ENCODE peak calls at places on chromosomes 4 and X, in nine cellular contexts. One of them, this sample, is unnamed.

GRCh38 chr4:38322709-38323108 is 341.3 kb upstream of the KLF3 start:
- DNase-seq in naive thymus-derived CD4-positive, alpha-beta T cell: no peak
- DNase-seq in EH: peak
- DNase-seq in cardiac fibroblast: peak
- DNase-seq in iPS-NIHi11: peak
- DNase-seq in activated naive CD4-positive, alpha-beta T cell: no peak
- DNase-seq in stimulated activated CD8-positive, alpha-beta memory T cell treated with anti-CD3 and anti-CD28 coated beads, Interleukin-4, amount 100 ng/mL, for 24 hours: no peak
- DNase-seq in anterior cingulate cortex: no peak
- DNase-seq in T-helper 9 cell: no peak
- DNase-seq in this sample: peak

GRCh38 chr4:128600996-128601857 is 208.3 kb upstream of the JADE1 start:
- DNase-seq in naive thymus-derived CD4-positive, alpha-beta T cell: no peak
- DNase-seq in EH: peak
- DNase-seq in cardiac fibroblast: peak
- DNase-seq in iPS-NIHi11: peak
- DNase-seq in activated naive CD4-positive, alpha-beta T cell: no peak
- DNase-seq in stimulated activated CD8-positive, alpha-beta memory T cell treated with anti-CD3 and anti-CD28 coated beads, Interleukin-4, amount 100 ng/mL, for 24 hours: no peak
- DNase-seq in anterior cingulate cortex: peak
- DNase-seq in T-helper 9 cell: no peak
- DNase-seq in this sample: peak

GRCh38 chrX:118974908-118975671 is 672 bp downstream of the LONRF3 start:
- DNase-seq in naive thymus-derived CD4-positive, alpha-beta T cell: peak
- DNase-seq in EH: peak
- DNase-seq in cardiac fibroblast: peak
- DNase-seq in iPS-NIHi11: peak
- DNase-seq in activated naive CD4-positive, alpha-beta T cell: peak
- DNase-seq in stimulated activated CD8-positive, alpha-beta memory T cell treated with anti-CD3 and anti-CD28 coated beads, Interleukin-4, amount 100 ng/mL, for 24 hours: peak
- DNase-seq in anterior cingulate cortex: no peak
- DNase-seq in T-helper 9 cell: peak
- DNase-seq in this sample: peak

GRCh38 chrX:42755820-42756219 is 22.1 kb downstream of the PPP1R2C start:
- DNase-seq in naive thymus-derived CD4-positive, alpha-beta T cell: no peak
- DNase-seq in EH: peak
- DNase-seq in cardiac fibroblast: peak
- DNase-seq in iPS-NIHi11: no peak
- DNase-seq in activated naive CD4-positive, alpha-beta T cell: no peak
- DNase-seq in stimulated activated CD8-positive, alpha-beta memory T cell treated with anti-CD3 and anti-CD28 coated beads, Interleukin-4, amount 100 ng/mL, for 24 hours: no peak
- DNase-seq in anterior cingulate cortex: no peak
- DNase-seq in T-helper 9 cell: no peak
- DNase-seq in this sample: peak

GRCh38 chr4:184792950-184793555 is 32.7 kb downstream of the ACSL1 start:
- DNase-seq in naive thymus-derived CD4-positive, alpha-beta T cell: no peak
- DNase-seq in EH: peak
- DNase-seq in cardiac fibroblast: peak
- DNase-seq in iPS-NIHi11: no peak
- DNase-seq in activated naive CD4-positive, alpha-beta T cell: no peak
- DNase-seq in stimulated activated CD8-positive, alpha-beta memory T cell treated with anti-CD3 and anti-CD28 coated beads, Interleukin-4, amount 100 ng/mL, for 24 hours: peak
- DNase-seq in anterior cingulate cortex: no peak
- DNase-seq in T-helper 9 cell: no peak
- DNase-seq in this sample: no peak

GRCh38 chrX:153861147-153861546 is 24.8 kb downstream of the L1CAM start:
- DNase-seq in naive thymus-derived CD4-positive, alpha-beta T cell: no peak
- DNase-seq in EH: no peak
- DNase-seq in cardiac fibroblast: no peak
- DNase-seq in iPS-NIHi11: no peak
- DNase-seq in activated naive CD4-positive, alpha-beta T cell: no peak
- DNase-seq in stimulated activated CD8-positive, alpha-beta memory T cell treated with anti-CD3 and anti-CD28 coated beads, Interleukin-4, amount 100 ng/mL, for 24 hours: no peak
- DNase-seq in anterior cingulate cortex: no peak
- DNase-seq in T-helper 9 cell: no peak
- DNase-seq in this sample: no peak

GRCh38 chr4:13355036-13355910 is 128.9 kb downstream of the RAB28 start:
- DNase-seq in naive thymus-derived CD4-positive, alpha-beta T cell: no peak
- DNase-seq in EH: no peak
- DNase-seq in cardiac fibroblast: peak
- DNase-seq in iPS-NIHi11: no peak
- DNase-seq in activated naive CD4-positive, alpha-beta T cell: no peak
- DNase-seq in stimulated activated CD8-positive, alpha-beta memory T cell treated with anti-CD3 and anti-CD28 coated beads, Interleukin-4, amount 100 ng/mL, for 24 hours: no peak
- DNase-seq in anterior cingulate cortex: no peak
- DNase-seq in T-helper 9 cell: no peak
- DNase-seq in this sample: no peak

GRCh38 chr4:24440765-24441164 is 143.6 kb downstream of the DHX15 start:
- DNase-seq in naive thymus-derived CD4-positive, alpha-beta T cell: no peak
- DNase-seq in EH: no peak
- DNase-seq in cardiac fibroblast: no peak
- DNase-seq in iPS-NIHi11: no peak
- DNase-seq in activated naive CD4-positive, alpha-beta T cell: no peak
- DNase-seq in stimulated activated CD8-positive, alpha-beta memory T cell treated with anti-CD3 and anti-CD28 coated beads, Interleukin-4, amount 100 ng/mL, for 24 hours: no peak
- DNase-seq in anterior cingulate cortex: no peak
- DNase-seq in T-helper 9 cell: no peak
- DNase-seq in this sample: no peak

GRCh38 chr4:107603430-107603829 is 116.6 kb downstream of the PAPSS1 start:
- DNase-seq in naive thymus-derived CD4-positive, alpha-beta T cell: no peak
- DNase-seq in EH: peak
- DNase-seq in cardiac fibroblast: no peak
- DNase-seq in iPS-NIHi11: no peak
- DNase-seq in activated naive CD4-positive, alpha-beta T cell: no peak
- DNase-seq in stimulated activated CD8-positive, alpha-beta memory T cell treated with anti-CD3 and anti-CD28 coated beads, Interleukin-4, amount 100 ng/mL, for 24 hours: no peak
- DNase-seq in anterior cingulate cortex: no peak
- DNase-seq in T-helper 9 cell: no peak
- DNase-seq in this sample: no peak

GRCh38 chr4:34037280-34037679 is 2207.0 kb downstream of the ARAP2 start:
- DNase-seq in naive thymus-derived CD4-positive, alpha-beta T cell: no peak
- DNase-seq in EH: no peak
- DNase-seq in cardiac fibroblast: no peak
- DNase-seq in iPS-NIHi11: no peak
- DNase-seq in activated naive CD4-positive, alpha-beta T cell: no peak
- DNase-seq in stimulated activated CD8-positive, alpha-beta memory T cell treated with anti-CD3 and anti-CD28 coated beads, Interleukin-4, amount 100 ng/mL, for 24 hours: no peak
- DNase-seq in anterior cingulate cortex: no peak
- DNase-seq in T-helper 9 cell: no peak
- DNase-seq in this sample: no peak

GRCh38 chrX:105331244-105331643 is 110.8 kb upstream of the TEX13A start:
- DNase-seq in naive thymus-derived CD4-positive, alpha-beta T cell: no peak
- DNase-seq in EH: peak
- DNase-seq in cardiac fibroblast: peak
- DNase-seq in iPS-NIHi11: no peak
- DNase-seq in activated naive CD4-positive, alpha-beta T cell: no peak
- DNase-seq in stimulated activated CD8-positive, alpha-beta memory T cell treated with anti-CD3 and anti-CD28 coated beads, Interleukin-4, amount 100 ng/mL, for 24 hours: no peak
- DNase-seq in anterior cingulate cortex: no peak
- DNase-seq in T-helper 9 cell: no peak
- DNase-seq in this sample: no peak

GRCh38 chrX:43813898-43814297 is 68.4 kb downstream of the MAOB start:
- DNase-seq in naive thymus-derived CD4-positive, alpha-beta T cell: no peak
- DNase-seq in EH: no peak
- DNase-seq in cardiac fibroblast: peak
- DNase-seq in iPS-NIHi11: peak
- DNase-seq in activated naive CD4-positive, alpha-beta T cell: no peak
- DNase-seq in stimulated activated CD8-positive, alpha-beta memory T cell treated with anti-CD3 and anti-CD28 coated beads, Interleukin-4, amount 100 ng/mL, for 24 hours: no peak
- DNase-seq in anterior cingulate cortex: peak
- DNase-seq in T-helper 9 cell: no peak
- DNase-seq in this sample: peak

GRCh38 chrX:151458824-151459223 is 61.8 kb downstream of the VMA21 start:
- DNase-seq in naive thymus-derived CD4-positive, alpha-beta T cell: no peak
- DNase-seq in EH: peak
- DNase-seq in cardiac fibroblast: peak
- DNase-seq in iPS-NIHi11: no peak
- DNase-seq in activated naive CD4-positive, alpha-beta T cell: no peak
- DNase-seq in stimulated activated CD8-positive, alpha-beta memory T cell treated with anti-CD3 and anti-CD28 coated beads, Interleukin-4, amount 100 ng/mL, for 24 hours: no peak
- DNase-seq in anterior cingulate cortex: no peak
- DNase-seq in T-helper 9 cell: no peak
- DNase-seq in this sample: no peak

GRCh38 chr4:155984398-155984797 is 30.7 kb upstream of the CTSO start:
- DNase-seq in naive thymus-derived CD4-positive, alpha-beta T cell: no peak
- DNase-seq in EH: no peak
- DNase-seq in cardiac fibroblast: no peak
- DNase-seq in iPS-NIHi11: no peak
- DNase-seq in activated naive CD4-positive, alpha-beta T cell: no peak
- DNase-seq in stimulated activated CD8-positive, alpha-beta memory T cell treated with anti-CD3 and anti-CD28 coated beads, Interleukin-4, amount 100 ng/mL, for 24 hours: no peak
- DNase-seq in anterior cingulate cortex: no peak
- DNase-seq in T-helper 9 cell: no peak
- DNase-seq in this sample: no peak

GRCh38 chrX:38850807-38851533 is 49.7 kb downstream of the MID1IP1 start:
- DNase-seq in naive thymus-derived CD4-positive, alpha-beta T cell: no peak
- DNase-seq in EH: no peak
- DNase-seq in cardiac fibroblast: no peak
- DNase-seq in iPS-NIHi11: no peak
- DNase-seq in activated naive CD4-positive, alpha-beta T cell: no peak
- DNase-seq in stimulated activated CD8-positive, alpha-beta memory T cell treated with anti-CD3 and anti-CD28 coated beads, Interleukin-4, amount 100 ng/mL, for 24 hours: no peak
- DNase-seq in anterior cingulate cortex: no peak
- DNase-seq in T-helper 9 cell: no peak
- DNase-seq in this sample: no peak